ENCODE peak calls at places on chromosomes 7 and 10, in nine cellular contexts. I, J, L, A, F, Y, V, P and D are unnamed samples.

GRCh38 chr7:151366872-151367207 is 25.2 kb downstream of the NUB1 start:
- DNase-seq in I (no peak), J (no peak), L (peak; percentile 82), A (no peak), F (no peak), Y (peak; percentile 11), V (no peak), P (no peak), D (no peak)

GRCh38 chr7:116327751-116328150 is 117.4 kb downstream of the TES start:
- DNase-seq in I (no peak), J (no peak), L (no peak), A (no peak), F (no peak), Y (no peak), V (no peak), P (peak; percentile 97), D (no peak)

GRCh38 chr7:70040971-70041766 is 442.9 kb downstream of the AUTS2 start:
- DNase-seq in I (no peak), J (no peak), L (no peak), A (no peak), F (no peak), Y (no peak), V (no peak), P (no peak), D (no peak)

GRCh38 chr10:99595770-99596465 is 24.3 kb downstream of the SLC25A28 start:
- DNase-seq in I (peak; percentile 44), J (no peak), L (no peak), A (no peak), F (no peak), Y (peak; percentile 47), V (no peak), P (no peak), D (no peak)

GRCh38 chr10:119667562-119668328 is 16.6 kb downstream of the BAG3 start:
- DNase-seq in I (peak; percentile 33), J (peak; percentile 50), L (peak; percentile 90), A (peak; percentile 74), F (peak; percentile 82), Y (no peak), V (no peak), P (no peak), D (no peak)

GRCh38 chr7:144390481-144390880 is 13.0 kb downstream of the NOBOX start:
- DNase-seq in I (no peak), J (peak; percentile 83), L (peak; percentile 72), A (no peak), F (no peak), Y (peak; percentile 33), V (no peak), P (no peak), D (no peak)

GRCh38 chr10:137031-137430 is 1.8 kb downstream of the ZMYND11 start:
- DNase-seq in I (no peak), J (no peak), L (no peak), A (no peak), F (no peak), Y (peak; percentile 57), V (no peak), P (peak; percentile 17), D (no peak)

GRCh38 chr10:93437000-93437945 is 44.9 kb downstream of the MYOF start:
- DNase-seq in I (peak; percentile 64), J (peak; percentile 84), L (peak; percentile 98), A (peak; percentile 67), F (peak; percentile 88), Y (peak; percentile 68), V (peak; percentile 89), P (peak; percentile 99), D (no peak)

GRCh38 chr7:82274681-82275080 is 168.9 kb downstream of the CACNA2D1 start:
- DNase-seq in I (no peak), J (no peak), L (no peak), A (no peak), F (no peak), Y (no peak), V (no peak), P (no peak), D (no peak)

GRCh38 chr7:16926283-16926682 is 44.5 kb upstream of the AGR3 start:
- DNase-seq in I (peak; percentile 39), J (no peak), L (no peak), A (no peak), F (no peak), Y (no peak), V (no peak), P (peak; percentile 68), D (no peak)

GRCh38 chr10:78700413-78700812 is 368.4 kb upstream of the ZMIZ1 start:
- DNase-seq in I (peak; percentile 22), J (no peak), L (no peak), A (peak; percentile 40), F (no peak), Y (no peak), V (no peak), P (peak; percentile 72), D (no peak)

GRCh38 chr7:16562456-16563220 is 36.0 kb downstream of the LRRC72 start:
- DNase-seq in I (no peak), J (no peak), L (no peak), A (no peak), F (no peak), Y (no peak), V (no peak), P (no peak), D (no peak)

GRCh38 chr7:47627580-47628283 is 45.8 kb upstream of the TNS3 start:
- DNase-seq in I (no peak), J (no peak), L (no peak), A (no peak), F (no peak), Y (no peak), V (no peak), P (no peak), D (no peak)

GRCh38 chr10:87798082-87798481 is 19.9 kb downstream of the ATAD1 start:
- DNase-seq in I (no peak), J (no peak), L (no peak), A (no peak), F (no peak), Y (no peak), V (no peak), P (no peak), D (no peak)

GRCh38 chr7:107949443-107949935 is 53.5 kb downstream of the LAMB1 start:
- DNase-seq in I (no peak), J (no peak), L (no peak), A (no peak), F (no peak), Y (no peak), V (no peak), P (no peak), D (no peak)

GRCh38 chr7:107951172-107951787 is 51.7 kb downstream of the LAMB1 start:
- DNase-seq in I (no peak), J (no peak), L (no peak), A (peak; percentile 42), F (no peak), Y (no peak), V (no peak), P (no peak), D (no peak)

GRCh38 chr7:107953265-107953923 is 49.6 kb downstream of the LAMB1 start:
- DNase-seq in I (no peak), J (no peak), L (no peak), A (no peak), F (no peak), Y (no peak), V (no peak), P (no peak), D (no peak)

GRCh38 chr7:107953924-107954303 is 49.0 kb downstream of the LAMB1 start:
- DNase-seq in I (no peak), J (no peak), L (no peak), A (no peak), F (no peak), Y (no peak), V (no peak), P (no peak), D (no peak)

GRCh38 chr7:107951896-107952295 is 51.1 kb downstream of the LAMB1 start:
- DNase-seq in I (no peak), J (no peak), L (no peak), A (no peak), F (no peak), Y (no peak), V (no peak), P (no peak), D (no peak)
- H3K4me1 ChIP-seq in I (no peaks in the 10 kb centered on the region), J (no peaks in the 10 kb centered on the region), L (peaks cover 46% of the 10 kb centered on the region), A (peaks cover 44% of the 10 kb centered on the region), F (peaks cover 7% of the 10 kb centered on the region), Y (peaks cover 16% of the 10 kb centered on the region), V (peaks cover 4% of the 10 kb centered on the region), P (peaks cover 71% of the 10 kb centered on the region), D (peaks cover 7% of the 10 kb centered on the region)

GRCh38 chr10:75468612-75469011 is 37.2 kb downstream of the LRMDA start:
- DNase-seq in I (no peak), J (no peak), L (peak; percentile 72), A (no peak), F (no peak), Y (no peak), V (no peak), P (no peak), D (no peak)

GRCh38 chr10:75470901-75471300 is 39.5 kb downstream of the LRMDA start:
- DNase-seq in I (peak; percentile 61), J (no peak), L (no peak), A (no peak), F (no peak), Y (no peak), V (no peak), P (no peak), D (no peak)

GRCh38 chr10:75466886-75467285 is 35.5 kb downstream of the LRMDA start:
- DNase-seq in I (no peak), J (no peak), L (no peak), A (no peak), F (no peak), Y (no peak), V (no peak), P (no peak), D (no peak)

GRCh38 chr10:75466016-75466415 is 34.6 kb downstream of the LRMDA start:
- DNase-seq in I (no peak), J (no peak), L (no peak), A (no peak), F (no peak), Y (no peak), V (no peak), P (no peak), D (no peak)

GRCh38 chr10:75469018-75469616 is 37.7 kb downstream of the LRMDA start:
- DNase-seq in I (peak; percentile 13), J (peak; percentile 73), L (peak; percentile 85), A (no peak), F (no peak), Y (no peak), V (no peak), P (peak; percentile 56), D (no peak)
- TF ChIP-seq POLR2AphosphoS5 in I (peak; percentile 78), J (peak; percentile 95), L (peak; percentile 91), A (peak; percentile 66), F (peak; percentile 66), Y (no peak), V (peak; percentile 91), P (no peak), D (peak; percentile 38)

DNA sequence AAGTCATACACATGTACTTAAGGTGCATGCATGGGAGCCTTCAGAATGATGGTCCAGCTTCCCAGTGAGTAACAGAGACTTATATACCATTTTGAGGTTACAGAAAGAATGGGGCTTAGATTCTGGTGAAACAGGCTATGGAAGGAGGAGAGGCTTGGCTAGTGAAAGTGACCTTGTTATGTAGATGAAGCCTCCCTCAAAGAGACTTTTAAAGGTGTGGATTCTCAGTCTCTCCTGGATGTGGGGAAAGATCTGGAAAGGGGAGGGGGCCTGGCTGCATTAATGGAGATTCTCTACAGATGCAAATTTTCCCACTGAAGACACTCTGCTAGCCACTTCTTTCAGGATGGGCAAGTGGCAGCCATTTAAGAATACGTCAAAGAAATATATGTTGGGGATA is 5.5 kb downstream of the RASSF4 start:
- DNase-seq in I (no peak), J (no peak), L (no peak), A (no peak), F (no peak), Y (peak; percentile 30), V (no peak), P (no peak), D (no peak)
- H3K4me1 ChIP-seq in I (peaks cover 34% of the 10 kb centered on the region), J (peaks cover 12% of the 10 kb centered on the region), L (peaks cover 65% of the 10 kb centered on the region), A (peaks cover 58% of the 10 kb centered on the region), F (peaks cover 27% of the 10 kb centered on the region), Y (peaks cover 46% of the 10 kb centered on the region), V (peaks cover 85% of the 10 kb centered on the region), P (no peaks in the 10 kb centered on the region), D (peaks cover 100% of the 10 kb centered on the region)

GRCh38 chr10:30029890-30030261 is 29.5 kb downstream of the JCAD start:
- DNase-seq in I (peak; percentile 18), J (no peak), L (peak; percentile 91), A (no peak), F (no peak), Y (no peak), V (no peak), P (no peak), D (no peak)
- TF ChIP-seq POLR2AphosphoS5 in I (peak; percentile 78), J (no peak), L (peak; percentile 68), A (peak; percentile 64), F (no peak), Y (no peak), V (no peak), P (no peak), D (no peak)